ENCODE peak calls at places on chromosomes 4 and X, in eight cellular contexts. B, G, F, L, D, C, V and W are unnamed samples.

GRCh38 chrX:103063918-103064434 is at the start of gene BEX1:
- ATAC-seq in V (no peak), F (peak), C (peak), G (no peak), L (peak), B (no peak), D (no peak), W (peak)

GRCh38 chr4:75696036-75696435 is 22.8 kb upstream of the G3BP2 start:
- ATAC-seq in D (peak), L (no peak), G (no peak), C (peak), V (no peak), B (no peak), F (no peak), W (peak)

GRCh38 chr4:8909548-8909947 is 37.9 kb upstream of the HMX1 start:
- ATAC-seq in F (no peak), L (no peak), D (no peak), C (no peak), G (no peak), B (no peak), V (no peak), W (no peak)

GRCh38 chr4:41998019-41998418 is 7.7 kb downstream of the SLC30A9 start:
- ATAC-seq in L (no peak), B (no peak), D (no peak), F (no peak), C (peak), G (no peak), V (no peak), W (no peak)

GRCh38 chr4:85613901-85614300 is 139.0 kb downstream of the ARHGAP24 start:
- ATAC-seq in G (no peak), D (no peak), C (no peak), V (no peak), L (no peak), F (no peak), B (no peak), W (no peak)

GRCh38 chr4:182764137-182764536 is 153.0 kb downstream of the DCTD start:
- ATAC-seq in G (no peak), D (no peak), F (no peak), V (peak), C (no peak), L (no peak), B (no peak), W (no peak)

GRCh38 chrX:118698516-118699247 is 28.7 kb upstream of the IL13RA1 start:
- ATAC-seq in C (peak), D (no peak), F (peak), L (no peak), V (no peak), B (no peak), G (no peak), W (peak)

GRCh38 chrX:3346436-3347329 is at the start of gene MXRA5:
- ATAC-seq in L (peak), C (peak), V (peak), F (peak), G (no peak), B (no peak), D (no peak), W (no peak)

GRCh38 chr4:165970703-165971420 is 97.8 kb downstream of the TLL1 start:
- ATAC-seq in G (no peak), B (no peak), D (no peak), V (no peak), F (no peak), C (no peak), L (no peak), W (no peak)

GRCh38 chrX:116239944-116240391 is 69.4 kb downstream of the AGTR2 start:
- ATAC-seq in C (no peak), F (no peak), B (no peak), G (no peak), V (no peak), L (peak), D (no peak), W (no peak)

GRCh38 chr4:123579961-123580360 is 183.4 kb downstream of the SPRY1 start:
- ATAC-seq in V (peak), D (no peak), G (no peak), C (no peak), B (no peak), F (no peak), L (no peak), W (no peak)

GRCh38 chr4:56958111-56958517 is 19.3 kb downstream of the NOA1 start:
- ATAC-seq in D (peak), C (peak), L (peak), V (peak), G (peak), F (peak), B (no peak), W (peak)

GRCh38 chr4:7073526-7074390 is 5.9 kb upstream of the GRPEL1 start:
- ATAC-seq in L (no peak), D (peak), B (peak), G (peak), C (peak), V (peak), F (peak), W (no peak)

GRCh38 chrX:45769919-45770582 is 569.4 kb upstream of the DIPK2B start:
- ATAC-seq in C (peak), F (peak), L (peak), V (peak), G (peak), B (peak), D (peak), W (peak)

GRCh38 chr4:101527186-101527585 is 179.9 kb upstream of the PPP3CA start:
- ATAC-seq in C (no peak), F (peak), L (no peak), B (no peak), D (no peak), G (no peak), V (no peak), W (no peak)

GRCh38 chr4:189809885-189810284 is 130.8 kb upstream of the FRG1 start:
- ATAC-seq in L (no peak), B (no peak), D (no peak), V (no peak), G (no peak), F (no peak), C (no peak), W (no peak)

GRCh38 chr4:140137654-140138053 is 16.3 kb downstream of the MAML3 start:
- ATAC-seq in L (no peak), G (no peak), D (no peak), C (no peak), B (no peak), V (peak), F (no peak), W (no peak)

GRCh38 chrX:31213941-31214340 is 142.1 kb upstream of the FTHL17 start:
- ATAC-seq in L (peak), V (no peak), F (peak), C (no peak), B (no peak), G (no peak), D (no peak), W (no peak)

GRCh38 chrX:135651647-135652295 is 61.7 kb upstream of the CT45A1 start:
- ATAC-seq in F (no peak), G (no peak), B (no peak), V (no peak), L (no peak), D (no peak), C (no peak), W (no peak)

GRCh38 chrX:113892401-113892800 is 691.5 kb upstream of the HTR2C start:
- ATAC-seq in G (no peak), B (no peak), F (no peak), L (no peak), V (no peak), C (no peak), D (no peak), W (no peak)

GRCh38 chr4:76688737-76689078 is 209.2 kb downstream of the SOWAHB start:
- ATAC-seq in L (peak), G (no peak), V (no peak), D (no peak), F (no peak), B (peak), C (no peak), W (no peak)

GRCh38 chr4:163048447-163048846 is 118.2 kb downstream of the NAF1 start:
- ATAC-seq in F (peak), D (no peak), V (peak), C (no peak), G (peak), B (peak), L (no peak), W (no peak)

GRCh38 chr4:61427099-61427817 is 227.1 kb downstream of the ADGRL3 start:
- ATAC-seq in F (peak), L (no peak), C (no peak), B (no peak), G (no peak), V (no peak), D (no peak), W (no peak)

GRCh38 chr4:119040711-119041185 is 94.9 kb upstream of the MYOZ2 start:
- ATAC-seq in B (no peak), F (peak), D (peak), L (no peak), G (no peak), V (peak), C (peak), W (peak)

GRCh38 chr4:2135083-2135482 is 76.0 kb downstream of the NAT8L start:
- ATAC-seq in V (no peak), L (no peak), F (no peak), B (no peak), G (no peak), D (no peak), C (no peak), W (no peak)

GRCh38 chrX:1334854-1335253 is 1.7 kb upstream of the IL3RA start:
- ATAC-seq in F (peak), C (peak), G (peak), L (no peak), V (no peak), D (no peak), B (no peak), W (no peak)

GRCh38 chr4:39166670-39167069 is 15.7 kb upstream of the WDR19 start:
- ATAC-seq in C (no peak), F (no peak), G (no peak), D (no peak), V (no peak), L (no peak), B (no peak), W (no peak)

GRCh38 chrX:112851806-112852205 is 11.2 kb upstream of the AMOT start:
- ATAC-seq in V (peak), F (no peak), D (no peak), L (no peak), G (no peak), B (no peak), C (peak), W (no peak)

GRCh38 chr4:187908079-187908501 is 87.5 kb upstream of the ZFP42 start:
- ATAC-seq in L (no peak), B (no peak), D (no peak), C (no peak), G (peak), F (no peak), V (peak), W (no peak)

GRCh38 chr4:76188149-76188548 is 25.5 kb downstream of the SCARB2 start:
- ATAC-seq in V (peak), G (no peak), B (no peak), F (no peak), C (no peak), D (no peak), L (no peak), W (no peak)

GRCh38 chr4:124711469-124712416 is 789 bp downstream of the ANKRD50 start:
- ATAC-seq in D (peak), G (peak), V (peak), L (peak), F (peak), C (peak), B (peak), W (peak)

GRCh38 chr4:89681219-89681618 is 155.7 kb downstream of the SNCA start:
- ATAC-seq in G (no peak), B (peak), V (no peak), F (no peak), C (no peak), L (no peak), D (no peak), W (no peak)
- TF ChIP-seq POLR2A in G (no peak), B (no peak), V (no peak), F (no peak), C (no peak), L (no peak), D (no peak), W (no peak)

GRCh38 chr4:37160653-37161052 is 83.9 kb upstream of the NWD2 start:
- ATAC-seq in D (no peak), F (no peak), C (no peak), B (no peak), L (no peak), G (no peak), V (no peak), W (no peak)
- TF ChIP-seq CTCF in D (no peak), F (no peak), C (no peak), B (no peak), L (no peak), G (no peak), V (no peak), W (no peak)

DNA sequence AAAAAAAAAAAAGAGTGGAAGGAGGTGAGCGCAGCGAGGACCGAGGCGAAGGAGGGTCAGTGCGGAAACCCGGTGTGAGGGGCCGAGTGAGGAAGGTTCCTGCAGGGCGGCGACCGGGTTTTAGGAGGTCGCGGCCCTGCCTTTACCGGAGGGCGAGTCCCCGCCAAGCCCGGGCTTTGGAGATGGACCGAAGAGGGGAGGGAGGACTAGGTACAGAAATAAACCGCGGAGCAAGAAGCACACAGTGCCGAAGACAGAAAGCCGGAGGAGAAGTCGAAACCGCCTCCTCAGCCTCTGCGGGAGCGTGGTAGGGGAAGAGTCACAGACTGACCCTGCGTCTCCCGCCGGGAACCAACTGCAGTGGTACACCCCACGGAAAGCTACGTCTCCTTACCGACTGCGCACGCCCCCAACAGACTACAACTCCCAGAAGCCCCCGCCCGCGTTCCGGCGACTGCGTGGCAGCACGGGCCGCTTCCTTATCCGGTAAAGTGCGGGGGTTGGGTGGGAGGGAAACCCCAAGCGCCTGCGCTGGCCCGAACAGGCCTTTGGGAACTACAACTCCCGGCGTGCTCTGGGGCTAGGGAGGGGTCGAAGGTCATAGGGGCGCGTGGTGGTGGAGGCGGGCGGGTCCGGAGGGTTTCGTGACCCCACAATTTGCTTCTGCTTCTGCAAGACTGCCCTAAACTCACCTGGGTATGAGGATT is at the start of gene NFXL1:
- ATAC-seq in V (peak), C (peak), B (peak), L (peak), G (peak), D (peak), F (peak), W (peak)
- TF ChIP-seq POLR2A in V (peak), C (no peak), B (peak), L (peak), G (peak), D (peak), F (peak), W (peak)

DNA sequence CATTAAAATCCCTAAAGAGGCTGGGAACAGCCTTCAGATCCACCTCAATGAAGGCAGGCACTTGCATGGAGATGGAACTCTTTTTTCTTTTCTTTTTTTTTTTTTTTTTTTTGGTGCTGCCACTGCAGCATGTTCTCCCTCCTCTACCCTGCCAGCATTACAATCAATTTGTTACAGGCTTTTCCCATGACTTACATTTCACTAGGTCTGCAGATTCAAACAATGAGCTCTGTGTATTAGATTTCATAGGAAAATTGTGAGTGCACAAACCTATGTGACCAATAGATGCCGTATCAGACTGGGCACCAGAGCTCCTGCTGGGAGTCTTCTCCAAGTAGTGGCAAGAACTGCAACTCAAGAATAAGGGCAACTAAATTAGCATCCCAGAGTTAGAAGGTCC is 63.8 kb upstream of the GABRQ start:
- ATAC-seq in D (no peak), B (no peak), F (no peak), G (no peak), C (no peak), L (no peak), V (no peak), W (no peak)
- TF ChIP-seq CTCF in D (no peak), B (no peak), F (no peak), G (no peak), C (no peak), L (no peak), V (no peak), W (no peak)

GRCh38 chr4:25861422-25861926 is 1.3 kb downstream of the SEL1L3 start:
- ATAC-seq in V (no peak), B (no peak), G (no peak), C (peak), F (no peak), L (peak), D (no peak), W (no peak)

GRCh38 chr4:25862411-25863346 is at the start of gene SEL1L3:
- ATAC-seq in D (peak), C (peak), G (peak), V (peak), F (peak), L (peak), B (peak), W (peak)

GRCh38 chr4:25861951-25862410 is 807 bp downstream of the SEL1L3 start:
- ATAC-seq in C (peak), G (peak), L (peak), B (peak), V (peak), D (no peak), F (peak), W (no peak)

GRCh38 chr4:25863906-25864418 is 1.2 kb upstream of the SEL1L3 start:
- ATAC-seq in C (no peak), V (no peak), L (no peak), F (no peak), B (no peak), G (no peak), D (no peak), W (no peak)

GRCh38 chr4:25863347-25863784 is 578 bp upstream of the SEL1L3 start:
- ATAC-seq in G (peak), V (no peak), L (peak), B (peak), C (peak), F (peak), D (no peak), W (no peak)
- TF ChIP-seq POLR2A in G (no peak), V (no peak), L (peak), B (no peak), C (no peak), F (no peak), D (no peak), W (no peak)

GRCh38 chrX:80648023-80648422 is 161.7 kb downstream of the BRWD3 start:
- ATAC-seq in F (peak), B (no peak), L (no peak), D (no peak), G (no peak), C (no peak), V (no peak), W (no peak)
- TF ChIP-seq CTCF in F (peak), B (peak), L (no peak), D (no peak), G (peak), C (no peak), V (peak), W (no peak)

GRCh38 chr4:73408181-73408867 is 4.2 kb downstream of the ALB start:
- ATAC-seq in L (no peak), B (no peak), D (no peak), C (no peak), V (no peak), G (no peak), F (no peak), W (no peak)
- TF ChIP-seq POLR2A in L (no peak), B (no peak), D (no peak), C (no peak), V (no peak), G (no peak), F (peak), W (no peak)

GRCh38 chr4:111605111-111605510 is 540.1 kb upstream of the FAM241A start:
- ATAC-seq in V (no peak), G (no peak), B (no peak), F (no peak), C (no peak), D (no peak), L (no peak), W (no peak)

GRCh38 chr4:111601671-111602070 is 543.6 kb upstream of the FAM241A start:
- ATAC-seq in F (no peak), V (no peak), B (no peak), G (no peak), D (no peak), C (no peak), L (no peak), W (no peak)

DNA sequence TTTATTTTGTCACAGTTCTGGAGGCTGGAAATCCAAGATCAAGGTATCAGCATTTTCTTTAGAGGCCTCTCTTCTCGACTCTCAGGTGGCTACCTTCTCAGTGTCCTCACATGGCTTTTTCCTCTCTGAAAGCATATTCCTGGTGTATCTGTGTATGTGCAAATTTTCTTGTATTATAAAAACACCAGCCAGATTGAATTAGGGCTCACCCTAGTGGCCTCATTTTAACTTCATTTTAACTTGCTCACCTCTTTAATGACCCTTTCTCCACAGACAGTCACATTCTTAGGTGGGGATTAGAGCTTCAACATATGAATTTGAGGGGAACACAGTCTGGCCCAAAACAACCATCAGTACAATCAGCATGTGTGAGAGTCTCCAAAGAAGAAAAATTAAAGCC is 542.4 kb upstream of the FAM241A start:
- ATAC-seq in B (peak), D (no peak), L (no peak), F (no peak), C (no peak), G (no peak), V (peak), W (no peak)
- TF ChIP-seq CTCF in B (peak), D (no peak), L (no peak), F (no peak), C (no peak), G (no peak), V (peak), W (no peak)